ENCODE peak calls at places on chromosome 6, in ten cellular contexts. M is left colon; F is activated gamma-delta T cell treated with Interleukin-2 at 50 U/mL for 16 hours; L is NCI-H2171; X is T-helper 9 cell; U is SK-N-DZ; H is CD8-positive, alpha-beta memory T cell; A is ascending aorta; G is HL-60; T is heart left ventricle. V is an unnamed sample.

GRCh38 chr6:133466666-133467065 is 225.5 kb downstream of the EYA4 start:
- DNase-seq in A (no peak), L (no peak), U (no peak), M (no peak), H (no peak), X (no peak), T (no peak), G (no peak), F (no peak), V (no peak)

GRCh38 chr6:134145786-134146185 is 93.4 kb upstream of the SLC2A12 start:
- DNase-seq in L (no peak), H (no peak), T (no peak), X (no peak), F (no peak), A (no peak), G (no peak), M (no peak), U (no peak), V (peak; percentile 39)

GRCh38 chr6:16436550-16436949 is 198.2 kb downstream of the GMPR start:
- DNase-seq in G (no peak), L (no peak), T (no peak), M (no peak), F (peak; percentile 5), A (no peak), H (peak; percentile 23), U (no peak), X (no peak), V (no peak)

GRCh38 chr6:148962854-148963515 is 216.2 kb downstream of the UST start:
- DNase-seq in H (no peak), A (no peak), M (no peak), T (no peak), L (no peak), G (no peak), U (no peak), F (no peak), X (no peak), V (no peak)

GRCh38 chr6:14231546-14232280 is 114.1 kb downstream of the CD83 start:
- DNase-seq in A (no peak), L (no peak), U (no peak), F (no peak), G (no peak), T (no peak), M (no peak), H (no peak), X (no peak), V (no peak)

GRCh38 chr6:32087574-32088486 is 21.3 kb downstream of the TNXB start:
- DNase-seq in U (peak; percentile 43), T (peak; percentile 88), F (peak; percentile 65), X (peak; percentile 52), A (no peak), G (peak; percentile 35), H (peak; percentile 49), M (peak; percentile 85), L (peak; percentile 43), V (no peak)

GRCh38 chr6:157143885-157144795 is 179.2 kb downstream of the TMEM242 start:
- DNase-seq in X (no peak), G (no peak), M (no peak), H (no peak), F (no peak), A (no peak), U (no peak), L (no peak), T (no peak), V (no peak)

GRCh38 chr6:16163066-16163465 is 34.2 kb downstream of the MYLIP start:
- DNase-seq in X (no peak), M (no peak), H (no peak), T (no peak), G (no peak), L (no peak), U (no peak), F (no peak), A (no peak), V (no peak)

V was measured in HFF-Myc.